ENCODE peak calls at places on chromosomes 4 and X, in nine cellular contexts. One of them, this sample, is unnamed.

GRCh38 chrX:110992611-110993010 is 103.4 kb upstream of the PAK3 start:
- DNase-seq in RKO: peak; percentile 38
- DNase-seq in choroid plexus epithelial cell: peak; percentile 9
- DNase-seq in activated naive CD8-positive, alpha-beta T cell treated with anti-CD3 and anti-CD28 coated beads, Interleukin-2, amount 50 U/mL, for 24 hours: peak; percentile 1
- DNase-seq in NCI-H1092: peak; percentile 8
- DNase-seq in bronchial epithelial cell: peak; percentile 41
- DNase-seq in activated CD4-positive, alpha-beta T cell treated with anti-CD3 and anti-CD28 coated beads for 24 hours: peak; percentile 3
- DNase-seq in nucleus accumbens: no peak
- DNase-seq in lung microvascular endothelial cell: peak; percentile 38
- DNase-seq in this sample: peak; percentile 16

GRCh38 chrX:10932842-10933440 is 178.2 kb upstream of the HCCS start:
- DNase-seq in lung microvascular endothelial cell: peak; percentile 20
- DNase-seq in bronchial epithelial cell: peak; percentile 15
- DNase-seq in RKO: peak; percentile 5
- DNase-seq in nucleus accumbens: no peak
- DNase-seq in activated CD4-positive, alpha-beta T cell treated with anti-CD3 and anti-CD28 coated beads for 24 hours: no peak
- DNase-seq in activated naive CD8-positive, alpha-beta T cell treated with anti-CD3 and anti-CD28 coated beads, Interleukin-2, amount 50 U/mL, for 24 hours: no peak
- DNase-seq in choroid plexus epithelial cell: no peak
- DNase-seq in NCI-H1092: no peak
- DNase-seq in this sample: no peak

GRCh38 chr4:151990201-151990600 is 229.4 kb upstream of the GATB start:
- DNase-seq in RKO: peak; percentile 35
- DNase-seq in NCI-H1092: no peak
- DNase-seq in activated naive CD8-positive, alpha-beta T cell treated with anti-CD3 and anti-CD28 coated beads, Interleukin-2, amount 50 U/mL, for 24 hours: no peak
- DNase-seq in choroid plexus epithelial cell: peak; percentile 1
- DNase-seq in nucleus accumbens: no peak
- DNase-seq in lung microvascular endothelial cell: no peak
- DNase-seq in bronchial epithelial cell: peak; percentile 97
- DNase-seq in activated CD4-positive, alpha-beta T cell treated with anti-CD3 and anti-CD28 coated beads for 24 hours: no peak
- DNase-seq in this sample: no peak

GRCh38 chr4:123052007-123052406 is 129.6 kb upstream of the NUDT6 start:
- DNase-seq in NCI-H1092: no peak
- DNase-seq in activated CD4-positive, alpha-beta T cell treated with anti-CD3 and anti-CD28 coated beads for 24 hours: no peak
- DNase-seq in activated naive CD8-positive, alpha-beta T cell treated with anti-CD3 and anti-CD28 coated beads, Interleukin-2, amount 50 U/mL, for 24 hours: no peak
- DNase-seq in lung microvascular endothelial cell: no peak
- DNase-seq in choroid plexus epithelial cell: no peak
- DNase-seq in RKO: no peak
- DNase-seq in bronchial epithelial cell: no peak
- DNase-seq in nucleus accumbens: no peak
- DNase-seq in this sample: no peak

GRCh38 chr4:142683503-142683902 is 162.6 kb downstream of the INPP4B start:
- DNase-seq in bronchial epithelial cell: peak; percentile 92
- DNase-seq in activated naive CD8-positive, alpha-beta T cell treated with anti-CD3 and anti-CD28 coated beads, Interleukin-2, amount 50 U/mL, for 24 hours: no peak
- DNase-seq in lung microvascular endothelial cell: no peak
- DNase-seq in choroid plexus epithelial cell: no peak
- DNase-seq in RKO: no peak
- DNase-seq in nucleus accumbens: no peak
- DNase-seq in NCI-H1092: no peak
- DNase-seq in activated CD4-positive, alpha-beta T cell treated with anti-CD3 and anti-CD28 coated beads for 24 hours: no peak
- DNase-seq in this sample: no peak

GRCh38 chr4:62544428-62544827 is 1344.3 kb downstream of the ADGRL3 start:
- DNase-seq in lung microvascular endothelial cell: no peak
- DNase-seq in activated naive CD8-positive, alpha-beta T cell treated with anti-CD3 and anti-CD28 coated beads, Interleukin-2, amount 50 U/mL, for 24 hours: no peak
- DNase-seq in nucleus accumbens: no peak
- DNase-seq in choroid plexus epithelial cell: no peak
- DNase-seq in RKO: no peak
- DNase-seq in activated CD4-positive, alpha-beta T cell treated with anti-CD3 and anti-CD28 coated beads for 24 hours: no peak
- DNase-seq in bronchial epithelial cell: peak; percentile 1
- DNase-seq in NCI-H1092: no peak
- DNase-seq in this sample: no peak

GRCh38 chr4:20816287-20816686 is 116.0 kb downstream of the PACRGL start:
- DNase-seq in RKO: no peak
- DNase-seq in bronchial epithelial cell: no peak
- DNase-seq in nucleus accumbens: no peak
- DNase-seq in activated naive CD8-positive, alpha-beta T cell treated with anti-CD3 and anti-CD28 coated beads, Interleukin-2, amount 50 U/mL, for 24 hours: no peak
- DNase-seq in NCI-H1092: no peak
- DNase-seq in choroid plexus epithelial cell: no peak
- DNase-seq in lung microvascular endothelial cell: no peak
- DNase-seq in activated CD4-positive, alpha-beta T cell treated with anti-CD3 and anti-CD28 coated beads for 24 hours: no peak
- DNase-seq in this sample: no peak

GRCh38 chrX:53716328-53717088 is 30.0 kb upstream of the HUWE1 start:
- DNase-seq in nucleus accumbens: no peak
- DNase-seq in bronchial epithelial cell: peak; percentile 22
- DNase-seq in NCI-H1092: no peak
- DNase-seq in lung microvascular endothelial cell: peak; percentile 2
- DNase-seq in RKO: no peak
- DNase-seq in activated naive CD8-positive, alpha-beta T cell treated with anti-CD3 and anti-CD28 coated beads, Interleukin-2, amount 50 U/mL, for 24 hours: peak; percentile 45
- DNase-seq in choroid plexus epithelial cell: peak; percentile 20
- DNase-seq in activated CD4-positive, alpha-beta T cell treated with anti-CD3 and anti-CD28 coated beads for 24 hours: no peak
- DNase-seq in this sample: peak; percentile 19

GRCh38 chr4:55791666-55792065 is 27.9 kb upstream of the EXOC1L start:
- DNase-seq in choroid plexus epithelial cell: peak; percentile 12
- DNase-seq in RKO: no peak
- DNase-seq in nucleus accumbens: no peak
- DNase-seq in lung microvascular endothelial cell: no peak
- DNase-seq in bronchial epithelial cell: peak; percentile 58
- DNase-seq in activated naive CD8-positive, alpha-beta T cell treated with anti-CD3 and anti-CD28 coated beads, Interleukin-2, amount 50 U/mL, for 24 hours: no peak
- DNase-seq in NCI-H1092: no peak
- DNase-seq in activated CD4-positive, alpha-beta T cell treated with anti-CD3 and anti-CD28 coated beads for 24 hours: no peak
- DNase-seq in this sample: no peak

GRCh38 chr4:137980641-137981040 is 261.5 kb downstream of the SLC7A11 start:
- DNase-seq in bronchial epithelial cell: peak; percentile 9
- DNase-seq in RKO: no peak
- DNase-seq in activated naive CD8-positive, alpha-beta T cell treated with anti-CD3 and anti-CD28 coated beads, Interleukin-2, amount 50 U/mL, for 24 hours: no peak
- DNase-seq in nucleus accumbens: no peak
- DNase-seq in lung microvascular endothelial cell: no peak
- DNase-seq in choroid plexus epithelial cell: no peak
- DNase-seq in NCI-H1092: no peak
- DNase-seq in activated CD4-positive, alpha-beta T cell treated with anti-CD3 and anti-CD28 coated beads for 24 hours: no peak
- DNase-seq in this sample: no peak

GRCh38 chrX:104679175-104679574 is 113.2 kb downstream of the IL1RAPL2 start:
- DNase-seq in lung microvascular endothelial cell: no peak
- DNase-seq in choroid plexus epithelial cell: peak; percentile 1
- DNase-seq in activated naive CD8-positive, alpha-beta T cell treated with anti-CD3 and anti-CD28 coated beads, Interleukin-2, amount 50 U/mL, for 24 hours: no peak
- DNase-seq in bronchial epithelial cell: peak; percentile 4
- DNase-seq in nucleus accumbens: no peak
- DNase-seq in NCI-H1092: no peak
- DNase-seq in activated CD4-positive, alpha-beta T cell treated with anti-CD3 and anti-CD28 coated beads for 24 hours: no peak
- DNase-seq in RKO: no peak
- DNase-seq in this sample: no peak

GRCh38 chrX:17465201-17465600 is 90.2 kb downstream of the NHS start:
- DNase-seq in bronchial epithelial cell: no peak
- DNase-seq in NCI-H1092: no peak
- DNase-seq in activated naive CD8-positive, alpha-beta T cell treated with anti-CD3 and anti-CD28 coated beads, Interleukin-2, amount 50 U/mL, for 24 hours: no peak
- DNase-seq in RKO: no peak
- DNase-seq in nucleus accumbens: no peak
- DNase-seq in choroid plexus epithelial cell: no peak
- DNase-seq in lung microvascular endothelial cell: no peak
- DNase-seq in activated CD4-positive, alpha-beta T cell treated with anti-CD3 and anti-CD28 coated beads for 24 hours: no peak
- DNase-seq in this sample: no peak

GRCh38 chr4:121551881-121552280 is 144.9 kb downstream of the ANXA5 start:
- DNase-seq in nucleus accumbens: no peak
- DNase-seq in NCI-H1092: no peak
- DNase-seq in lung microvascular endothelial cell: peak; percentile 79
- DNase-seq in choroid plexus epithelial cell: peak; percentile 12
- DNase-seq in bronchial epithelial cell: peak; percentile 9
- DNase-seq in RKO: no peak
- DNase-seq in activated CD4-positive, alpha-beta T cell treated with anti-CD3 and anti-CD28 coated beads for 24 hours: no peak
- DNase-seq in activated naive CD8-positive, alpha-beta T cell treated with anti-CD3 and anti-CD28 coated beads, Interleukin-2, amount 50 U/mL, for 24 hours: no peak
- DNase-seq in this sample: no peak

GRCh38 chr4:159175989-159176375 is 73.1 kb downstream of the RAPGEF2 start:
- DNase-seq in RKO: no peak
- DNase-seq in nucleus accumbens: no peak
- DNase-seq in lung microvascular endothelial cell: no peak
- DNase-seq in activated CD4-positive, alpha-beta T cell treated with anti-CD3 and anti-CD28 coated beads for 24 hours: no peak
- DNase-seq in bronchial epithelial cell: no peak
- DNase-seq in NCI-H1092: no peak
- DNase-seq in activated naive CD8-positive, alpha-beta T cell treated with anti-CD3 and anti-CD28 coated beads, Interleukin-2, amount 50 U/mL, for 24 hours: no peak
- DNase-seq in choroid plexus epithelial cell: no peak
- DNase-seq in this sample: no peak

This sample was measured in T-helper 1 cell.